ENCODE peak calls at places on chromosomes 7 and 10, in seven cellular contexts. M is IMR-90, J is B cell, Z is GM10248, I is dorsolateral prefrontal cortex, S is endothelial cell, H is choroid plexus epithelial cell. W is an unnamed sample.

GRCh38 chr7:104859754-104860426 is 154.1 kb upstream of the KMT2E start:
- DNase-seq in M (no peak), J (no peak), Z (no peak), I (no peak), S (no peak), H (peak), W (no peak)

GRCh38 chr7:127391591-127392181 is 822 bp downstream of the ZNF800 start:
- DNase-seq in M (peak), J (no peak), Z (peak), I (peak), S (peak), H (peak), W (no peak)

GRCh38 chr10:74912674-74913073 is 86.3 kb downstream of the KAT6B start:
- DNase-seq in M (no peak), J (no peak), Z (no peak), I (no peak), S (no peak), H (no peak), W (no peak)

GRCh38 chr10:113103131-113103830 is 153.2 kb downstream of the TCF7L2 start:
- DNase-seq in M (peak), J (no peak), Z (no peak), I (no peak), S (no peak), H (peak), W (no peak)

GRCh38 chr10:112658900-112659328 is 211.9 kb downstream of the VTI1A start:
- DNase-seq in M (no peak), J (no peak), Z (no peak), I (no peak), S (no peak), H (peak), W (no peak)

GRCh38 chr7:95432606-95433005 is 2.2 kb downstream of the PON2 start:
- DNase-seq in M (no peak), J (no peak), Z (no peak), I (no peak), S (no peak), H (no peak), W (no peak)

GRCh38 chr7:114979803-114980507 is 58.1 kb downstream of the MDFIC start:
- DNase-seq in M (no peak), J (no peak), Z (no peak), I (no peak), S (no peak), H (no peak), W (no peak)

GRCh38 chr10:131655101-131655849 is 245.5 kb upstream of the PPP2R2D start:
- DNase-seq in M (no peak), J (no peak), Z (no peak), I (no peak), S (no peak), H (no peak), W (no peak)

GRCh38 chr10:11272915-11273389 is 255.3 kb downstream of the CELF2 start:
- DNase-seq in M (no peak), J (no peak), Z (peak), I (no peak), S (no peak), H (no peak), W (no peak)

GRCh38 chr10:103645141-103646054 is 151.9 kb downstream of the NEURL1 start:
- DNase-seq in M (peak), J (no peak), Z (no peak), I (no peak), S (no peak), H (peak), W (no peak)

GRCh38 chr7:132183822-132184380 is 392.4 kb downstream of the PLXNA4 start:
- DNase-seq in M (no peak), J (no peak), Z (no peak), I (no peak), S (no peak), H (no peak), W (no peak)

GRCh38 chr7:92402920-92403759 is 44.1 kb upstream of the GATAD1 start:
- DNase-seq in M (peak), J (no peak), Z (no peak), I (no peak), S (no peak), H (peak), W (no peak)

GRCh38 chr10:14296081-14296709 is 34.5 kb downstream of the FRMD4A start:
- DNase-seq in M (no peak), J (no peak), Z (no peak), I (no peak), S (no peak), H (peak), W (no peak)

GRCh38 chr10:80684217-80684616 is 146.5 kb downstream of the SH2D4B start:
- DNase-seq in M (peak), J (no peak), Z (no peak), I (no peak), S (no peak), H (peak), W (no peak)

GRCh38 chr10:3229815-3230214 is 57.2 kb upstream of the PITRM1 start:
- DNase-seq in M (peak), J (no peak), Z (no peak), I (no peak), S (no peak), H (peak), W (no peak)

GRCh38 chr7:151505433-151505832 is 14.3 kb downstream of the RHEB start:
- DNase-seq in M (no peak), J (no peak), Z (no peak), I (no peak), S (no peak), H (no peak), W (no peak)

GRCh38 chr10:1102392-1102791 is 46.2 kb downstream of the WDR37 start:
- DNase-seq in M (peak), J (no peak), Z (no peak), I (no peak), S (no peak), H (peak), W (no peak)

GRCh38 chr10:97456686-97457065 is 10.7 kb downstream of the ZDHHC16 start:
- DNase-seq in M (no peak), J (no peak), Z (no peak), I (no peak), S (no peak), H (no peak), W (no peak)

GRCh38 chr7:6729492-6730342 is 23.0 kb upstream of the ZNF12 start:
- DNase-seq in M (peak), J (peak), Z (peak), I (peak), S (peak), H (peak), W (peak)

GRCh38 chr7:74482629-74483401 is 29.1 kb downstream of the GTF2IRD1 start:
- DNase-seq in M (peak), J (no peak), Z (no peak), I (no peak), S (no peak), H (peak), W (no peak)

GRCh38 chr10:96417432-96417831 is 58.6 kb upstream of the OPALIN start:
- DNase-seq in M (no peak), J (no peak), Z (no peak), I (no peak), S (no peak), H (peak), W (no peak)

GRCh38 chr10:29448125-29448524 is 159.3 kb downstream of the LYZL1 start:
- DNase-seq in M (no peak), J (no peak), Z (no peak), I (peak), S (no peak), H (no peak), W (no peak)

GRCh38 chr10:112526906-112527305 is 79.9 kb downstream of the VTI1A start:
- DNase-seq in M (no peak), J (no peak), Z (no peak), I (no peak), S (no peak), H (peak), W (no peak)

GRCh38 chr7:6251653-6252052 is 20.8 kb downstream of the CYTH3 start:
- DNase-seq in M (no peak), J (no peak), Z (no peak), I (no peak), S (no peak), H (peak), W (no peak)

GRCh38 chr10:36271631-36272340 is 629.7 kb upstream of the FZD8 start:
- DNase-seq in M (no peak), J (no peak), Z (no peak), I (no peak), S (no peak), H (no peak), W (no peak)

GRCh38 chr7:154965014-154965413 is 37.9 kb downstream of the PAXIP1 start:
- DNase-seq in M (no peak), J (no peak), Z (no peak), I (no peak), S (no peak), H (peak), W (no peak)

GRCh38 chr7:135761751-135762488 is 13.3 kb upstream of the FAM180A start:
- DNase-seq in M (peak), J (no peak), Z (no peak), I (no peak), S (peak), H (peak), W (no peak)

GRCh38 chr7:8386926-8387550 is 46.4 kb upstream of the NXPH1 start:
- DNase-seq in M (no peak), J (no peak), Z (no peak), I (no peak), S (no peak), H (no peak), W (no peak)

GRCh38 chr10:13712799-13713581 is 126.2 kb downstream of the PRPF18 start:
- DNase-seq in M (peak), J (peak), Z (peak), I (no peak), S (no peak), H (peak), W (peak)

GRCh38 chr10:69955211-69955805 is 97.3 kb upstream of the MACROH2A2 start:
- DNase-seq in M (no peak), J (no peak), Z (no peak), I (peak), S (no peak), H (no peak), W (no peak)

GRCh38 chr10:132170561-132171361 is 16.0 kb upstream of the DPYSL4 start:
- DNase-seq in M (no peak), J (no peak), Z (no peak), I (no peak), S (no peak), H (no peak), W (no peak)

GRCh38 chr10:113585949-113586348 is 33.1 kb downstream of the HABP2 start:
- DNase-seq in M (no peak), J (no peak), Z (no peak), I (no peak), S (no peak), H (no peak), W (no peak)

GRCh38 chr7:99997545-99998137 is 17.8 kb upstream of the ZKSCAN1 start:
- DNase-seq in M (no peak), J (peak), Z (peak), I (peak), S (peak), H (peak), W (no peak)

GRCh38 chr7:133789951-133790350 is 337.2 kb upstream of the LRGUK start:
- DNase-seq in M (peak), J (no peak), Z (no peak), I (no peak), S (no peak), H (peak), W (no peak)

GRCh38 chr7:138729444-138729843 is 28.3 kb upstream of the SVOPL start:
- DNase-seq in M (no peak), J (no peak), Z (no peak), I (no peak), S (no peak), H (no peak), W (no peak)

GRCh38 chr7:115649429-115649828 is 381.1 kb downstream of the TFEC start:
- DNase-seq in M (no peak), J (no peak), Z (no peak), I (no peak), S (no peak), H (no peak), W (no peak)

GRCh38 chr7:138980575-138981285 is 459 bp downstream of the KIAA1549 start:
- DNase-seq in M (no peak), J (no peak), Z (no peak), I (no peak), S (peak), H (no peak), W (no peak)

GRCh38 chr10:123897146-123897545 is 5.5 kb upstream of the CPXM2 start:
- DNase-seq in M (no peak), J (no peak), Z (no peak), I (no peak), S (no peak), H (no peak), W (no peak)
- TF ChIP-seq CTCF in M (no peak), J (no peak), Z (no peak), I (no peak), S (peak), H (no peak), W (no peak)

DNA sequence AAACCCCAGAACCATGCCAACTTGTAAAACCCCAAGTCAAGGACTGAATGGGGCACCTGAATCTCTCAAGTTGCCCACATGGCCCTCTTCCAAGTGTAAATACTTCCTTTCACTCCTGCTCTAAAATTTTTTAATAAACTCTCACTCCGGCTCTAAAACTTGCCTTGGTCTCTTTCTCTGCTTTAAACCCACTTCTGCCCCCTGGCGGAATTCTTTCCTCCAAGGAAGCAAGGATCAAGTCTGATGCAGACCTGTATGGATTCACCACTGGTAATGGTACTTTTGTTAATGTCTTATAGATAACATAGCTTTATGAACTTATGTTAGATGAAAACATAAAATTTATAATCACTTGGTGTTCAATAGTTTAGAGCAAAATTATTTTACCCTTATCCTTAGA is 33.8 kb downstream of the SLC16A9 start:
- DNase-seq in M (no peak), J (no peak), Z (no peak), I (no peak), S (peak), H (no peak), W (no peak)
- TF ChIP-seq CTCF in M (no peak), J (no peak), Z (no peak), I (no peak), S (no peak), H (peak), W (no peak)

DNA sequence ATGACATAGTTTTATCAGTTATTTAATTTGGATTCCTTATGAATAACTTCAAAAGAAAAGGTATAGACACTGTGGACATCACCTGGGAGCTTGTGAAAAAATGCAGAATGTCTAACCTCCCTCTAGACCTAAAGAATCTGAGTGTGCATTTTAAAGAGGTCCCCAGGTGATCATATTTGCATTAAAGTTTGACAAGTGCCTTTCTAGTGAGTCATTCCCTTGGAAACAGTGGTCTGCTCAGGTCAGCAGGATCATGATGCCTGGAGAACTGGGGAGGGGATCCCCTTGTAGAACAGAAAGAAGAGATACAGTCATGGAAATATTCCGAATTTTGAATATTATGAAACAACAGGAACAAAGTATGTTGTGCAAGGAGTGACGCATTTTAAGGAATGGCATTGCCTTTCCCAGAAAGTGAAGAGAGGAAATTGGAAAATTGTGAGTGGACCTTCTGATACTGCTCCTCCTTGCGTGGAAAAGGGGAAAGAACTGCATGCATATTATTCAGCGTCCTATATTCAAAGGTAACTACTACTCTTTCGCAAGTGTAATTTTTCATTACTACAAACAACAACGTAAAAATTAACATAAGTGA is 4.6 kb downstream of the STEAP2 start:
- DNase-seq in M (no peak), J (no peak), Z (no peak), I (no peak), S (no peak), H (no peak), W (no peak)
- TF ChIP-seq CTCF in M (no peak), J (no peak), Z (no peak), I (no peak), S (no peak), H (no peak), W (no peak)

GRCh38 chr7:82017334-82017943 is 247.6 kb upstream of the HGF start:
- DNase-seq in M (peak), J (no peak), Z (no peak), I (no peak), S (no peak), H (peak), W (no peak)
- TF ChIP-seq CTCF in M (peak), J (no peak), Z (peak), I (peak), S (peak), H (peak), W (no peak)

GRCh38 chr10:108913300-108913699 is 1010.0 kb downstream of the XPNPEP1 start:
- DNase-seq in M (no peak), J (no peak), Z (no peak), I (no peak), S (no peak), H (no peak), W (no peak)

DNA sequence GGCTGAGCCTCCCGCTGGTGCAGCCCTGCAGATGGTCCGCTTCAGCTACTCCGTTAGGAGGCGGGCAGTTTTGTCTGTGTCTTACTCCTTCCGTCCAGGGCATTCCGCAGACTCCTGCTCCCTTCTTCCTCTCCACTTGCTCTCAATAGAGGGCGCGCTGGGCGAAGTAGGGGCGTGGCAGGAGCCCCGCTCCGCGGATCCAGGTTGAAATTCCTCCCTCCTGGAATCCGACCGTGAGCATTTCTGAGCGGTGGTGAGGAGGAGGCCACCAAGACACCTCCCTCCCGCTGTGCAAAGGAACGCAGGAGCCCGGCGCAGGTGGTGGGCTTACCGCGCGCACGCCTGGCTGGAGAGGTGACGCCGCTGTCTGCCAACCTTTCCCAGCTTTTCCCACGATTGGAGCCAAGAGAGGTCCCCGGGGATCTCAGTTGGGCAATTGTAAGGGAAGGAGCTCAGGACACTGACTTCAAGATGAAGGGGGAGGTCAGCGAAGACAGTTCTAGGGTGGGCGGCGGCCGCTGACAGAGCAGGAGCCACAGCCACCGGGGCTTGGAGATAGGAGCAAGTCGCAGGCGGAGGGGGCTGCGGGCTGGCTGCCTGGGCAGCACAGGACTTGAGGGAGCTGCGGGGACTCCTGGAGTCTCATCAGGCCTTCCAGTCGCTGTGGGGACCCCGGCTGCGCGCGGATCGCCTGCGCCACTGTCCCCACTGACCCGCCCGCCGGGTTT is 1011.3 kb downstream of the XPNPEP1 start:
- DNase-seq in M (peak), J (no peak), Z (peak), I (peak), S (peak), H (peak), W (no peak)
- TF ChIP-seq CTCF in M (peak), J (peak), Z (peak), I (no peak), S (no peak), H (peak), W (no peak)

GRCh38 chr7:45636733-45637132 is 62.6 kb downstream of the ADCY1 start:
- DNase-seq in M (no peak), J (no peak), Z (no peak), I (no peak), S (no peak), H (no peak), W (no peak)
- TF ChIP-seq CTCF in M (no peak), J (no peak), Z (no peak), I (no peak), S (no peak), H (no peak), W (no peak)

W was measured in omental fat pad.